ENCODE peak calls at places on chromosomes 5 and 9, in five cellular contexts. R is HEK293T, U is HepG2, D is H1, L is NT2/D1. Q is an unnamed sample.

GRCh38 chr5:180494060-180494509 is at the start of gene CNOT6:
- DNase-seq in R (peak; percentile 99), U (peak; percentile 80), D (peak; percentile 78), L (peak; percentile 88), Q (peak; percentile 65)

GRCh38 chr5:3201941-3202340 is 393.7 kb upstream of the IRX1 start:
- DNase-seq in R (no peak), U (no peak), D (no peak), L (no peak), Q (no peak)

GRCh38 chr9:111825468-111826145 is 30.9 kb upstream of the SHOC1 start:
- DNase-seq in R (no peak), U (no peak), D (no peak), L (no peak), Q (no peak)

GRCh38 chr9:134401391-134401790 is 75.1 kb downstream of the RXRA start:
- DNase-seq in R (no peak), U (no peak), D (no peak), L (no peak), Q (no peak)

GRCh38 chr5:27590503-27590902 is 552.1 kb upstream of the CDH9 start:
- DNase-seq in R (no peak), U (no peak), D (no peak), L (no peak), Q (no peak)

GRCh38 chr9:14960881-14961280 is 50.7 kb upstream of the FREM1 start:
- DNase-seq in R (no peak), U (no peak), D (no peak), L (no peak), Q (no peak)

GRCh38 chr9:137396808-137397367 is 26.1 kb downstream of the EXD3 start:
- DNase-seq in R (no peak), U (no peak), D (no peak), L (no peak), Q (no peak)

GRCh38 chr9:35603506-35603985 is 1.5 kb upstream of the TESK1 start:
- DNase-seq in R (peak; percentile 20), U (peak; percentile 28), D (no peak), L (no peak), Q (no peak)

GRCh38 chr9:113634597-113635515 is 171.3 kb downstream of the RGS3 start:
- DNase-seq in R (no peak), U (peak; percentile 41), D (no peak), L (no peak), Q (no peak)

GRCh38 chr5:392431-392988 is 50.5 kb upstream of the EXOC3 start:
- DNase-seq in R (no peak), U (no peak), D (no peak), L (peak; percentile 15), Q (peak; percentile 95)

GRCh38 chr9:34230556-34230955 is 51.7 kb downstream of the UBAP1 start:
- DNase-seq in R (no peak), U (no peak), D (no peak), L (no peak), Q (no peak)

GRCh38 chr5:150152636-150153462 is 2.8 kb downstream of the PDGFRB start:
- DNase-seq in R (no peak), U (no peak), D (no peak), L (no peak), Q (no peak)

GRCh38 chr5:162685302-162685701 is 617.7 kb downstream of the GABRG2 start:
- DNase-seq in R (no peak), U (no peak), D (no peak), L (no peak), Q (no peak)

GRCh38 chr5:93621340-93621872 is 38.4 kb downstream of the NR2F1 start:
- DNase-seq in R (peak; percentile 58), U (peak; percentile 20), D (no peak), L (no peak), Q (no peak)

GRCh38 chr5:180704362-180704761 is 35.5 kb downstream of the OR2Y1 start:
- DNase-seq in R (no peak), U (peak; percentile 17), D (no peak), L (no peak), Q (no peak)

GRCh38 chr5:1563051-1563461 is 39.3 kb upstream of the LPCAT1 start:
- DNase-seq in R (no peak), U (no peak), D (no peak), L (no peak), Q (no peak)

GRCh38 chr5:13648822-13649221 is 295.7 kb downstream of the DNAH5 start:
- DNase-seq in R (no peak), U (no peak), D (no peak), L (no peak), Q (no peak)

GRCh38 chr5:9922719-9923118 is 292.6 kb upstream of the TAS2R1 start:
- DNase-seq in R (no peak), U (no peak), D (no peak), L (no peak), Q (no peak)

GRCh38 chr9:100377015-100377414 is 24.3 kb upstream of the TEX10 start:
- DNase-seq in R (no peak), U (no peak), D (no peak), L (no peak), Q (no peak)

GRCh38 chr9:108800632-108801099 is 55.1 kb downstream of the ACTL7B start:
- DNase-seq in R (no peak), U (no peak), D (no peak), L (no peak), Q (no peak)

GRCh38 chr9:22044583-22044982 is 35.5 kb upstream of the CDKN2B start:
- DNase-seq in R (no peak), U (no peak), D (no peak), L (no peak), Q (no peak)

GRCh38 chr5:57383093-57383861 is 99.3 kb downstream of the ACTBL2 start:
- DNase-seq in R (peak; percentile 14), U (peak; percentile 30), D (no peak), L (no peak), Q (no peak)

GRCh38 chr5:156394642-156395393 is 67.9 kb downstream of the SGCD start:
- DNase-seq in R (no peak), U (no peak), D (no peak), L (no peak), Q (no peak)

GRCh38 chr9:117868594-117868993 is 164.4 kb downstream of the TLR4 start:
- DNase-seq in R (no peak), U (no peak), D (no peak), L (no peak), Q (no peak)

GRCh38 chr5:124634820-124635323 is 111.6 kb downstream of the ZNF608 start:
- DNase-seq in R (no peak), U (no peak), D (no peak), L (no peak), Q (no peak)

GRCh38 chr5:74334034-74334433 is 306.5 kb downstream of the ENC1 start:
- DNase-seq in R (no peak), U (no peak), D (no peak), L (no peak), Q (no peak)

GRCh38 chr5:169416583-169417196 is 115.8 kb upstream of the SLIT3 start:
- DNase-seq in R (peak; percentile 58), U (no peak), D (no peak), L (no peak), Q (peak; percentile 44)

GRCh38 chr9:32136700-32137339 is 247.6 kb upstream of the ACO1 start:
- DNase-seq in R (no peak), U (peak; percentile 98), D (peak; percentile 19), L (no peak), Q (no peak)

GRCh38 chr5:1801954-1802295 is 718 bp downstream of the NDUFS6 start:
- DNase-seq in R (peak; percentile 29), U (peak; percentile 24), D (no peak), L (no peak), Q (no peak)

GRCh38 chr9:33306037-33306436 is 15.7 kb downstream of the NFX1 start:
- DNase-seq in R (no peak), U (no peak), D (no peak), L (no peak), Q (no peak)

GRCh38 chr5:173581408-173582197 is 34.8 kb downstream of the BOD1 start:
- DNase-seq in R (peak; percentile 74), U (peak; percentile 12), D (peak; percentile 49), L (no peak), Q (no peak)

GRCh38 chr5:10354048-10354872 is 765 bp downstream of the MARCHF6 start:
- DNase-seq in R (peak; percentile 20), U (peak; percentile 53), D (no peak), L (no peak), Q (no peak)

GRCh38 chr9:12906646-12907045 is 131.8 kb downstream of the LURAP1L start:
- DNase-seq in R (no peak), U (no peak), D (no peak), L (no peak), Q (no peak)

GRCh38 chr5:37661227-37661920 is 178.5 kb downstream of the GDNF start:
- DNase-seq in R (no peak), U (no peak), D (no peak), L (no peak), Q (no peak)

GRCh38 chr5:435961-436640 is 6.9 kb upstream of the EXOC3 start:
- DNase-seq in R (no peak), U (peak; percentile 25), D (no peak), L (no peak), Q (no peak)

GRCh38 chr9:68780735-68781134 is 75.7 kb downstream of the PIP5K1B start:
- DNase-seq in R (peak; percentile 19), U (peak; percentile 5), D (no peak), L (no peak), Q (no peak)
- TF ChIP-seq SUZ12 in R (no peak), U (no peak), D (no peak), L (no peak), Q (no peak)

GRCh38 chr5:134374234-134374633 is 2.9 kb downstream of the UBE2B start:
- DNase-seq in R (no peak), U (no peak), D (no peak), L (no peak), Q (no peak)

GRCh38 chr5:134370871-134371833 is at the start of gene UBE2B:
- DNase-seq in R (peak; percentile 82), U (peak; percentile 99), D (peak; percentile 92), L (peak; percentile 96), Q (peak; percentile 97)

GRCh38 chr5:134370306-134370870 is 981 bp upstream of the UBE2B start:
- DNase-seq in R (no peak), U (no peak), D (no peak), L (no peak), Q (no peak)

DNA sequence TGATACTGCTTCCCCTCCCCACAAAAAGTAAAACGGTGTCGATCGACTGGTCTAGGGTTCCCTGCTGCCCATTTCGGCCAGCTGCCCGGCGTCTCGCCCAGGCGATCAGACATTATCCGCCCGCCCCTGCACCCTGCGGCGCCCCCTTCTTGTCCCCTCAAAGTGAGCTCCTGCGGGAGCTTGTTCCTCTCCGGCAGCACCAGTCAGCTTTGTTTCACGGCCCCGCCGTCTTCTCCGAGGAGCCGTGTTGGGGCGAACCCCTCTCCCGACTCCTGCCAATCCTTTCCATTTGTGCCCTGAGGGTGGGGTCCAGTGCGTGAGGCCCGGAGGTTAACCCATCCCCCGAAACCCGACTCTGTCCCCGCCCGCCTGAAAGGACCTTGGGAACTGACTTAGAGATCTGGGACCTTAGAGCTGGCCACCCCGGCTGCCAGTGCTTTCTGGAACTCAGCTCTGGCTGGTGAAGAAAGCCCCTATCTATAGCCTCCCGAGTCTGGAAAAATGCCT is 518 bp downstream of the UBE2B start:
- DNase-seq in R (peak; percentile 9), U (peak; percentile 56), D (peak; percentile 41), L (peak; percentile 32), Q (no peak)
- TF ChIP-seq SUZ12 in R (no peak), U (no peak), D (no peak), L (no peak), Q (no peak)

GRCh38 chr9:124218438-124219289 is 39.1 kb upstream of the NEK6 start:
- DNase-seq in R (no peak), U (peak; percentile 30), D (no peak), L (no peak), Q (peak; percentile 92)
- TF ChIP-seq SUZ12 in R (no peak), U (no peak), D (no peak), L (no peak), Q (no peak)

GRCh38 chr5:69048233-69048632 is 45.6 kb upstream of the SLC30A5 start:
- DNase-seq in R (no peak), U (peak; percentile 7), D (no peak), L (no peak), Q (no peak)
- TF ChIP-seq SUZ12 in R (no peak), U (no peak), D (no peak), L (no peak), Q (no peak)

Q was measured in GM12878.